ENCODE peak calls at places on chromosomes 5 and 9, in ten cellular contexts. One of them, this sample, is unnamed.
A peak's percentile ranks its signal among the peaks of the same experiment; 100 is the strongest.

GRCh38 chr9:98774746-98775145 is 21.6 kb downstream of the ANKS6 start:
- DNase-seq in activated CD8-positive, alpha-beta T cell treated with anti-CD3 and anti-CD28 coated beads for 36 hours: peak; percentile 37
- DNase-seq in RWPE1: peak; percentile 51
- DNase-seq in upper lobe of right lung: no peak
- DNase-seq in transverse colon: no peak
- DNase-seq in stomach: no peak
- DNase-seq in thyroid gland: no peak
- DNase-seq in cardiac muscle cell: no peak
- DNase-seq in A549: peak; percentile 33
- DNase-seq in WERI-Rb-1: peak; percentile 60
- DNase-seq in this sample: peak; percentile 13

GRCh38 chr5:137395011-137395755 is 103.9 kb downstream of the SPOCK1 start:
- DNase-seq in activated CD8-positive, alpha-beta T cell treated with anti-CD3 and anti-CD28 coated beads for 36 hours: no peak
- DNase-seq in RWPE1: peak; percentile 53
- DNase-seq in upper lobe of right lung: no peak
- DNase-seq in transverse colon: no peak
- DNase-seq in stomach: no peak
- DNase-seq in thyroid gland: no peak
- DNase-seq in cardiac muscle cell: no peak
- DNase-seq in A549: no peak
- DNase-seq in WERI-Rb-1: no peak
- DNase-seq in this sample: peak; percentile 33

GRCh38 chr5:81817980-81818379 is 67.1 kb upstream of the SSBP2 start:
- DNase-seq in activated CD8-positive, alpha-beta T cell treated with anti-CD3 and anti-CD28 coated beads for 36 hours: no peak
- DNase-seq in RWPE1: no peak
- DNase-seq in upper lobe of right lung: no peak
- DNase-seq in transverse colon: no peak
- DNase-seq in stomach: no peak
- DNase-seq in thyroid gland: no peak
- DNase-seq in cardiac muscle cell: no peak
- DNase-seq in A549: no peak
- DNase-seq in WERI-Rb-1: no peak
- DNase-seq in this sample: no peak

GRCh38 chr5:147310059-147310704 is 75.4 kb downstream of the STK32A start:
- DNase-seq in activated CD8-positive, alpha-beta T cell treated with anti-CD3 and anti-CD28 coated beads for 36 hours: no peak
- DNase-seq in RWPE1: peak; percentile 84
- DNase-seq in upper lobe of right lung: peak; percentile 86
- DNase-seq in transverse colon: peak; percentile 87
- DNase-seq in stomach: peak; percentile 87
- DNase-seq in thyroid gland: peak; percentile 89
- DNase-seq in cardiac muscle cell: no peak
- DNase-seq in A549: peak; percentile 93
- DNase-seq in WERI-Rb-1: no peak
- DNase-seq in this sample: peak; percentile 12

GRCh38 chr9:28547469-28547981 is 974.2 kb upstream of the C9orf72 start:
- DNase-seq in activated CD8-positive, alpha-beta T cell treated with anti-CD3 and anti-CD28 coated beads for 36 hours: no peak
- DNase-seq in RWPE1: no peak
- DNase-seq in upper lobe of right lung: no peak
- DNase-seq in transverse colon: no peak
- DNase-seq in stomach: no peak
- DNase-seq in thyroid gland: no peak
- DNase-seq in cardiac muscle cell: no peak
- DNase-seq in A549: no peak
- DNase-seq in WERI-Rb-1: no peak
- DNase-seq in this sample: no peak

GRCh38 chr5:10248378-10249260 is 1.1 kb downstream of the ATPSCKMT start:
- DNase-seq in activated CD8-positive, alpha-beta T cell treated with anti-CD3 and anti-CD28 coated beads for 36 hours: peak; percentile 13
- DNase-seq in RWPE1: no peak
- DNase-seq in upper lobe of right lung: no peak
- DNase-seq in transverse colon: no peak
- DNase-seq in stomach: no peak
- DNase-seq in thyroid gland: peak; percentile 60
- DNase-seq in cardiac muscle cell: no peak
- DNase-seq in A549: no peak
- DNase-seq in WERI-Rb-1: no peak
- DNase-seq in this sample: no peak

GRCh38 chr9:110886832-110887231 is 151.4 kb downstream of the LPAR1 start:
- DNase-seq in activated CD8-positive, alpha-beta T cell treated with anti-CD3 and anti-CD28 coated beads for 36 hours: no peak
- DNase-seq in RWPE1: no peak
- DNase-seq in upper lobe of right lung: no peak
- DNase-seq in transverse colon: no peak
- DNase-seq in stomach: no peak
- DNase-seq in thyroid gland: no peak
- DNase-seq in cardiac muscle cell: no peak
- DNase-seq in A549: no peak
- DNase-seq in WERI-Rb-1: no peak
- DNase-seq in this sample: peak; percentile 77

GRCh38 chr5:135323227-135323626 is 75.8 kb downstream of the MACROH2A1 start:
- DNase-seq in activated CD8-positive, alpha-beta T cell treated with anti-CD3 and anti-CD28 coated beads for 36 hours: no peak
- DNase-seq in RWPE1: no peak
- DNase-seq in upper lobe of right lung: no peak
- DNase-seq in transverse colon: no peak
- DNase-seq in stomach: no peak
- DNase-seq in thyroid gland: no peak
- DNase-seq in cardiac muscle cell: no peak
- DNase-seq in A549: no peak
- DNase-seq in WERI-Rb-1: no peak
- DNase-seq in this sample: no peak

DNA sequence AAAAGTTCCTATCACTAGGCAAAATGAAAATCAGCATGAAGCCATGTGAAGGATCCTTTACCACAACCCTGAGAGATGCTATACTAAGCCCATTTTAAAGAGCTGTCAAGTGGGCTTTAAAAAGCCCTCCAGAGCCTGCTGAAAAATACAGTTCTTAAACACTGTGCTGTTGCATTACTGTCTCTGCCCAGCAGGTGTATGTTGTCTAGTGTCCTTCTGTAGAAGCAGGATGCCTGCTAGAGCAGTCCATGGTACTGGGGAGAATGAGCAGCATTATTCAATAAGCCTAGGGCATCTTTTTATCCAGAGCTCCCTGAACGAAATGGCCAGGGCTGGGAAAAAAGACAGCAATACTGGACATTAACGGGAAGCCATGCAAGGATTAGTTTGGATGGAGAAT is 126.2 kb upstream of the PLCXD3 start:
- DNase-seq in activated CD8-positive, alpha-beta T cell treated with anti-CD3 and anti-CD28 coated beads for 36 hours: no peak
- DNase-seq in RWPE1: no peak
- DNase-seq in upper lobe of right lung: no peak
- DNase-seq in transverse colon: no peak
- DNase-seq in stomach: no peak
- DNase-seq in thyroid gland: no peak
- DNase-seq in cardiac muscle cell: peak; percentile 72
- DNase-seq in A549: peak; percentile 48
- DNase-seq in WERI-Rb-1: peak; percentile 35
- DNase-seq in this sample: peak; percentile 9
- TF ChIP-seq CTCF in activated CD8-positive, alpha-beta T cell treated with anti-CD3 and anti-CD28 coated beads for 36 hours: no peak
- TF ChIP-seq CTCF in RWPE1: no peak
- TF ChIP-seq CTCF in upper lobe of right lung: no peak
- TF ChIP-seq CTCF in transverse colon: no peak
- TF ChIP-seq CTCF in stomach: no peak
- TF ChIP-seq CTCF in thyroid gland: no peak
- TF ChIP-seq CTCF in cardiac muscle cell: peak; percentile 41
- TF ChIP-seq CTCF in A549: no peak
- TF ChIP-seq CTCF in WERI-Rb-1: peak; percentile 11
- TF ChIP-seq CTCF in this sample: peak; percentile 45

DNA sequence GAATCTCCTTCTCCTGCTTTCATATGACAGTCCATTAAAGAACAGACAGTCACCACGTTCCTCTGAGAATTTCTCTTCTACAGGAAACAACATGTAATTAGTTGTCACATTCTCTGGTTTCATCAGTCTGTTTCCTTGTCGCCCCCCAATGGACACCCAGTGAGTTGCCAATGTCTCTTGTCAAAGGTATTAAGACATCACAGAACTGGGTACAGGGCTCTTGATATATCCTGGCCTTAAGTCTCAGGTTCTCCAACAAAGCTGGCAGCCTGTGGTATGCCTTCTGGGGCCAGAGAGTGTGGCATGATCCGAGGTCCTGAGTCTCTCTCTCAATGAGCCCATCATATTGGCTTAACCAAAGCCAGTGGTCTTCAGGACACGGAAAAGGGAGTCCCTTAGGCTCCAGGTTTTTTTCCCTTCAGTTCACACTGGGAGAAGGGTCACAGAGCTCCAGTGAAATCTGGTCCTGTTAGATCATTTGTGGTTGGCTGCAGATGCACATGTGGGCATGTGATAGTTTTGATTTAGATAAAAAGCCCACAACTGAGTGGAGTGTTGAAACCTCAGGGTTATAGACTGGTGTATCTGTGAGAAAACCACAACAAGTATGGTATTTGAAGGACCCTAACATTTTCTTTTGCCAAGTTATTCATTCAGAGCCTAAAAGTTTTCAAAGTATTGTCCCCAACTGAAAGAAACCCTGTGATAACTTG is 46.9 kb downstream of the PRLR start:
- DNase-seq in activated CD8-positive, alpha-beta T cell treated with anti-CD3 and anti-CD28 coated beads for 36 hours: peak; percentile 62
- DNase-seq in RWPE1: peak; percentile 30
- DNase-seq in upper lobe of right lung: no peak
- DNase-seq in transverse colon: peak; percentile 56
- DNase-seq in stomach: peak; percentile 40
- DNase-seq in thyroid gland: peak; percentile 80
- DNase-seq in cardiac muscle cell: peak; percentile 34
- DNase-seq in A549: peak; percentile 43
- DNase-seq in WERI-Rb-1: peak; percentile 27
- DNase-seq in this sample: peak; percentile 74
- TF ChIP-seq CTCF in activated CD8-positive, alpha-beta T cell treated with anti-CD3 and anti-CD28 coated beads for 36 hours: peak; percentile 63
- TF ChIP-seq CTCF in RWPE1: no peak
- TF ChIP-seq CTCF in upper lobe of right lung: peak; percentile 54
- TF ChIP-seq CTCF in transverse colon: peak; percentile 41
- TF ChIP-seq CTCF in stomach: no peak
- TF ChIP-seq CTCF in thyroid gland: peak; percentile 49
- TF ChIP-seq CTCF in cardiac muscle cell: peak; percentile 65
- TF ChIP-seq CTCF in A549: peak; percentile 23
- TF ChIP-seq CTCF in WERI-Rb-1: peak; percentile 53
- TF ChIP-seq CTCF in this sample: peak; percentile 71

GRCh38 chr5:142059304-142059940 is 46.6 kb upstream of the GNPDA1 start:
- DNase-seq in activated CD8-positive, alpha-beta T cell treated with anti-CD3 and anti-CD28 coated beads for 36 hours: no peak
- DNase-seq in RWPE1: no peak
- DNase-seq in upper lobe of right lung: no peak
- DNase-seq in transverse colon: no peak
- DNase-seq in stomach: no peak
- DNase-seq in thyroid gland: no peak
- DNase-seq in cardiac muscle cell: peak; percentile 23
- DNase-seq in A549: peak; percentile 30
- DNase-seq in WERI-Rb-1: no peak
- DNase-seq in this sample: no peak
- TF ChIP-seq CTCF in activated CD8-positive, alpha-beta T cell treated with anti-CD3 and anti-CD28 coated beads for 36 hours: no peak
- TF ChIP-seq CTCF in RWPE1: no peak
- TF ChIP-seq CTCF in upper lobe of right lung: no peak
- TF ChIP-seq CTCF in transverse colon: no peak
- TF ChIP-seq CTCF in stomach: no peak
- TF ChIP-seq CTCF in thyroid gland: no peak
- TF ChIP-seq CTCF in cardiac muscle cell: peak; percentile 20
- TF ChIP-seq CTCF in A549: no peak
- TF ChIP-seq CTCF in WERI-Rb-1: peak; percentile 27
- TF ChIP-seq CTCF in this sample: no peak

GRCh38 chr5:123597018-123597417 is 85.0 kb downstream of the CSNK1G3 start:
- DNase-seq in activated CD8-positive, alpha-beta T cell treated with anti-CD3 and anti-CD28 coated beads for 36 hours: no peak
- DNase-seq in RWPE1: no peak
- DNase-seq in upper lobe of right lung: no peak
- DNase-seq in transverse colon: no peak
- DNase-seq in stomach: no peak
- DNase-seq in thyroid gland: no peak
- DNase-seq in cardiac muscle cell: no peak
- DNase-seq in A549: no peak
- DNase-seq in WERI-Rb-1: no peak
- DNase-seq in this sample: no peak
- TF ChIP-seq CTCF in activated CD8-positive, alpha-beta T cell treated with anti-CD3 and anti-CD28 coated beads for 36 hours: no peak
- TF ChIP-seq CTCF in RWPE1: no peak
- TF ChIP-seq CTCF in upper lobe of right lung: no peak
- TF ChIP-seq CTCF in transverse colon: no peak
- TF ChIP-seq CTCF in stomach: no peak
- TF ChIP-seq CTCF in thyroid gland: no peak
- TF ChIP-seq CTCF in cardiac muscle cell: no peak
- TF ChIP-seq CTCF in A549: no peak
- TF ChIP-seq CTCF in WERI-Rb-1: no peak
- TF ChIP-seq CTCF in this sample: no peak